ENCODE peak calls at places on chromosomes 12 and 14, in ten cellular contexts. One of them, this sample, is unnamed.

GRCh38 chr12:26642361-26642760 is 190.6 kb downstream of the ITPR2 start:
- DNase-seq in cardiac muscle cell: no peak
- DNase-seq in ovary: no peak
- DNase-seq in lower leg skin: no peak
- DNase-seq in A549: no peak
- DNase-seq in thoracic aorta: no peak
- DNase-seq in astrocyte of the cerebellum: no peak
- DNase-seq in psoas muscle: no peak
- DNase-seq in IMR-90: peak; percentile 39
- DNase-seq in tibial artery: no peak
- DNase-seq in this sample: no peak

GRCh38 chr12:29566441-29566840 is 69.0 kb upstream of the OVCH1 start:
- DNase-seq in cardiac muscle cell: no peak
- DNase-seq in ovary: no peak
- DNase-seq in lower leg skin: no peak
- DNase-seq in A549: no peak
- DNase-seq in thoracic aorta: no peak
- DNase-seq in astrocyte of the cerebellum: no peak
- DNase-seq in psoas muscle: no peak
- DNase-seq in IMR-90: peak; percentile 37
- DNase-seq in tibial artery: no peak
- DNase-seq in this sample: no peak

GRCh38 chr12:121748571-121749265 is 36.2 kb downstream of the TMEM120B start:
- DNase-seq in cardiac muscle cell: peak; percentile 61
- DNase-seq in ovary: peak; percentile 85
- DNase-seq in lower leg skin: no peak
- DNase-seq in A549: peak; percentile 85
- DNase-seq in thoracic aorta: no peak
- DNase-seq in astrocyte of the cerebellum: no peak
- DNase-seq in psoas muscle: peak; percentile 31
- DNase-seq in IMR-90: peak; percentile 96
- DNase-seq in tibial artery: no peak
- DNase-seq in this sample: peak; percentile 44

GRCh38 chr14:90624228-90624627 is 192.0 kb downstream of the TTC7B start:
- DNase-seq in cardiac muscle cell: no peak
- DNase-seq in ovary: no peak
- DNase-seq in lower leg skin: no peak
- DNase-seq in A549: no peak
- DNase-seq in thoracic aorta: no peak
- DNase-seq in astrocyte of the cerebellum: no peak
- DNase-seq in psoas muscle: peak; percentile 71
- DNase-seq in IMR-90: peak; percentile 62
- DNase-seq in tibial artery: peak; percentile 73
- DNase-seq in this sample: no peak

GRCh38 chr12:121388421-121388981 is 11.4 kb upstream of the RNF34 start:
- DNase-seq in cardiac muscle cell: no peak
- DNase-seq in ovary: no peak
- DNase-seq in lower leg skin: no peak
- DNase-seq in A549: no peak
- DNase-seq in thoracic aorta: no peak
- DNase-seq in astrocyte of the cerebellum: no peak
- DNase-seq in psoas muscle: no peak
- DNase-seq in IMR-90: peak; percentile 94
- DNase-seq in tibial artery: no peak
- DNase-seq in this sample: peak; percentile 42

GRCh38 chr14:76268013-76268376 is 107.9 kb upstream of the ESRRB start:
- DNase-seq in cardiac muscle cell: no peak
- DNase-seq in ovary: no peak
- DNase-seq in lower leg skin: no peak
- DNase-seq in A549: no peak
- DNase-seq in thoracic aorta: no peak
- DNase-seq in astrocyte of the cerebellum: no peak
- DNase-seq in psoas muscle: no peak
- DNase-seq in IMR-90: no peak
- DNase-seq in tibial artery: no peak
- DNase-seq in this sample: no peak

GRCh38 chr12:52645120-52645761 is 6.8 kb downstream of the KRT2 start:
- DNase-seq in cardiac muscle cell: no peak
- DNase-seq in ovary: no peak
- DNase-seq in lower leg skin: no peak
- DNase-seq in A549: no peak
- DNase-seq in thoracic aorta: no peak
- DNase-seq in astrocyte of the cerebellum: no peak
- DNase-seq in psoas muscle: no peak
- DNase-seq in IMR-90: no peak
- DNase-seq in tibial artery: peak; percentile 13
- DNase-seq in this sample: no peak

GRCh38 chr12:121175383-121176119 is 34.4 kb upstream of the P2RX4 start:
- DNase-seq in cardiac muscle cell: no peak
- DNase-seq in ovary: peak; percentile 74
- DNase-seq in lower leg skin: peak; percentile 25
- DNase-seq in A549: no peak
- DNase-seq in thoracic aorta: no peak
- DNase-seq in astrocyte of the cerebellum: no peak
- DNase-seq in psoas muscle: peak; percentile 35
- DNase-seq in IMR-90: no peak
- DNase-seq in tibial artery: peak; percentile 68
- DNase-seq in this sample: no peak

GRCh38 chr14:65704412-65704811 is 291.9 kb downstream of the FUT8 start:
- DNase-seq in cardiac muscle cell: no peak
- DNase-seq in ovary: no peak
- DNase-seq in lower leg skin: no peak
- DNase-seq in A549: no peak
- DNase-seq in thoracic aorta: no peak
- DNase-seq in astrocyte of the cerebellum: peak; percentile 33
- DNase-seq in psoas muscle: no peak
- DNase-seq in IMR-90: peak; percentile 75
- DNase-seq in tibial artery: no peak
- DNase-seq in this sample: no peak

GRCh38 chr14:73477618-73478266 is 13.0 kb upstream of the RIOX1 start:
- DNase-seq in cardiac muscle cell: no peak
- DNase-seq in ovary: no peak
- DNase-seq in lower leg skin: peak; percentile 46
- DNase-seq in A549: no peak
- DNase-seq in thoracic aorta: no peak
- DNase-seq in astrocyte of the cerebellum: no peak
- DNase-seq in psoas muscle: no peak
- DNase-seq in IMR-90: peak; percentile 76
- DNase-seq in tibial artery: no peak
- DNase-seq in this sample: no peak

GRCh38 chr14:105495101-105495989 is 4.3 kb downstream of the TEDC1 start:
- DNase-seq in cardiac muscle cell: no peak
- DNase-seq in ovary: no peak
- DNase-seq in lower leg skin: no peak
- DNase-seq in A549: no peak
- DNase-seq in thoracic aorta: no peak
- DNase-seq in astrocyte of the cerebellum: no peak
- DNase-seq in psoas muscle: peak; percentile 38
- DNase-seq in IMR-90: no peak
- DNase-seq in tibial artery: peak; percentile 69
- DNase-seq in this sample: no peak

GRCh38 chr12:49018282-49019119 is at the start of gene PRKAG1:
- DNase-seq in cardiac muscle cell: peak; percentile 97
- DNase-seq in ovary: peak; percentile 97
- DNase-seq in lower leg skin: peak; percentile 95
- DNase-seq in A549: peak; percentile 98
- DNase-seq in thoracic aorta: peak; percentile 83
- DNase-seq in astrocyte of the cerebellum: peak; percentile 94
- DNase-seq in psoas muscle: peak; percentile 96
- DNase-seq in IMR-90: peak; percentile 97
- DNase-seq in tibial artery: peak; percentile 98
- DNase-seq in this sample: peak; percentile 77

GRCh38 chr14:69749956-69750355 is 17.0 kb upstream of the SRSF5 start:
- DNase-seq in cardiac muscle cell: no peak
- DNase-seq in ovary: no peak
- DNase-seq in lower leg skin: no peak
- DNase-seq in A549: no peak
- DNase-seq in thoracic aorta: no peak
- DNase-seq in astrocyte of the cerebellum: no peak
- DNase-seq in psoas muscle: no peak
- DNase-seq in IMR-90: no peak
- DNase-seq in tibial artery: no peak
- DNase-seq in this sample: no peak

GRCh38 chr14:93619176-93619793 is 169.0 kb downstream of the PRIMA1 start:
- DNase-seq in cardiac muscle cell: peak; percentile 77
- DNase-seq in ovary: no peak
- DNase-seq in lower leg skin: no peak
- DNase-seq in A549: peak; percentile 33
- DNase-seq in thoracic aorta: no peak
- DNase-seq in astrocyte of the cerebellum: peak; percentile 36
- DNase-seq in psoas muscle: no peak
- DNase-seq in IMR-90: peak; percentile 50
- DNase-seq in tibial artery: no peak
- DNase-seq in this sample: no peak

GRCh38 chr12:56157201-56158028 is 744 bp upstream of the MYL6 start:
- DNase-seq in cardiac muscle cell: peak; percentile 84
- DNase-seq in ovary: peak; percentile 90
- DNase-seq in lower leg skin: peak; percentile 74
- DNase-seq in A549: peak; percentile 94
- DNase-seq in thoracic aorta: peak; percentile 45
- DNase-seq in astrocyte of the cerebellum: peak; percentile 57
- DNase-seq in psoas muscle: peak; percentile 77
- DNase-seq in IMR-90: peak; percentile 83
- DNase-seq in tibial artery: peak; percentile 90
- DNase-seq in this sample: peak; percentile 34

GRCh38 chr12:102118874-102119273 is 1.0 kb downstream of the NUP37 start:
- DNase-seq in cardiac muscle cell: no peak
- DNase-seq in ovary: no peak
- DNase-seq in lower leg skin: no peak
- DNase-seq in A549: no peak
- DNase-seq in thoracic aorta: no peak
- DNase-seq in astrocyte of the cerebellum: no peak
- DNase-seq in psoas muscle: no peak
- DNase-seq in IMR-90: peak; percentile 33
- DNase-seq in tibial artery: no peak
- DNase-seq in this sample: no peak

GRCh38 chr12:72271741-72272661 is at the start of gene TRHDE:
- DNase-seq in cardiac muscle cell: peak; percentile 63
- DNase-seq in ovary: peak; percentile 77
- DNase-seq in lower leg skin: peak; percentile 14
- DNase-seq in A549: no peak
- DNase-seq in thoracic aorta: no peak
- DNase-seq in astrocyte of the cerebellum: no peak
- DNase-seq in psoas muscle: no peak
- DNase-seq in IMR-90: peak; percentile 60
- DNase-seq in tibial artery: peak; percentile 70
- DNase-seq in this sample: no peak
- H3K4me3 ChIP-seq in cardiac muscle cell: peak within 1 kb of the TSS; percentile 44
- H3K4me3 ChIP-seq in ovary: peak within 1 kb of the TSS; percentile 60
- H3K4me3 ChIP-seq in lower leg skin: peak within 1 kb of the TSS; percentile 22
- H3K4me3 ChIP-seq in A549: peak within 1 kb of the TSS; percentile 49
- H3K4me3 ChIP-seq in thoracic aorta: peak within 1 kb of the TSS; percentile 82
- H3K4me3 ChIP-seq in astrocyte of the cerebellum: peak within 1 kb of the TSS; percentile 79
- H3K4me3 ChIP-seq in psoas muscle: peak within 1 kb of the TSS; percentile 71
- H3K4me3 ChIP-seq in IMR-90: peak within 1 kb of the TSS; percentile 92
- H3K4me3 ChIP-seq in tibial artery: peak within 1 kb of the TSS; percentile 54
- H3K4me3 ChIP-seq in this sample: peak within 1 kb of the TSS; percentile 93

GRCh38 chr12:111404362-111405148 is 1.2 kb upstream of the SH2B3 start:
- DNase-seq in cardiac muscle cell: no peak
- DNase-seq in ovary: no peak
- DNase-seq in lower leg skin: no peak
- DNase-seq in A549: no peak
- DNase-seq in thoracic aorta: no peak
- DNase-seq in astrocyte of the cerebellum: no peak
- DNase-seq in psoas muscle: no peak
- DNase-seq in IMR-90: no peak
- DNase-seq in tibial artery: peak; percentile 73
- DNase-seq in this sample: no peak
- H3K4me3 ChIP-seq in cardiac muscle cell: peak overlapping the region; percentile 62
- H3K4me3 ChIP-seq in ovary: peak overlapping the region; percentile 66
- H3K4me3 ChIP-seq in lower leg skin: no peak overlapping the region
- H3K4me3 ChIP-seq in A549: peak overlapping the region; percentile 63
- H3K4me3 ChIP-seq in thoracic aorta: peak overlapping the region; percentile 96
- H3K4me3 ChIP-seq in astrocyte of the cerebellum: peak overlapping the region; percentile 89
- H3K4me3 ChIP-seq in psoas muscle: peak overlapping the region; percentile 93
- H3K4me3 ChIP-seq in IMR-90: no peak overlapping the region
- H3K4me3 ChIP-seq in tibial artery: peak overlapping the region; percentile 93
- H3K4me3 ChIP-seq in this sample: peak overlapping the region; percentile 95

GRCh38 chr14:94671870-94672444 is 59.8 kb downstream of the SERPINA3 start:
- DNase-seq in cardiac muscle cell: peak; percentile 77
- DNase-seq in ovary: no peak
- DNase-seq in lower leg skin: no peak
- DNase-seq in A549: no peak
- DNase-seq in thoracic aorta: no peak
- DNase-seq in astrocyte of the cerebellum: no peak
- DNase-seq in psoas muscle: no peak
- DNase-seq in IMR-90: no peak
- DNase-seq in tibial artery: no peak
- DNase-seq in this sample: no peak
- H3K4me3 ChIP-seq in cardiac muscle cell: no peak overlapping the region
- H3K4me3 ChIP-seq in ovary: no peak overlapping the region
- H3K4me3 ChIP-seq in lower leg skin: no peak overlapping the region
- H3K4me3 ChIP-seq in A549: no peak overlapping the region
- H3K4me3 ChIP-seq in thoracic aorta: no peak overlapping the region
- H3K4me3 ChIP-seq in astrocyte of the cerebellum: no peak overlapping the region
- H3K4me3 ChIP-seq in psoas muscle: no peak overlapping the region
- H3K4me3 ChIP-seq in IMR-90: no peak overlapping the region
- H3K4me3 ChIP-seq in tibial artery: no peak overlapping the region
- H3K4me3 ChIP-seq in this sample: no peak overlapping the region

GRCh38 chr12:103444983-103445382 is 50.8 kb downstream of the C12orf42 start:
- DNase-seq in cardiac muscle cell: no peak
- DNase-seq in ovary: no peak
- DNase-seq in lower leg skin: no peak
- DNase-seq in A549: no peak
- DNase-seq in thoracic aorta: no peak
- DNase-seq in astrocyte of the cerebellum: no peak
- DNase-seq in psoas muscle: no peak
- DNase-seq in IMR-90: no peak
- DNase-seq in tibial artery: no peak
- DNase-seq in this sample: no peak

GRCh38 chr12:103441437-103442186 is 54.2 kb downstream of the C12orf42 start:
- DNase-seq in cardiac muscle cell: no peak
- DNase-seq in ovary: no peak
- DNase-seq in lower leg skin: no peak
- DNase-seq in A549: no peak
- DNase-seq in thoracic aorta: no peak
- DNase-seq in astrocyte of the cerebellum: no peak
- DNase-seq in psoas muscle: no peak
- DNase-seq in IMR-90: no peak
- DNase-seq in tibial artery: no peak
- DNase-seq in this sample: no peak

GRCh38 chr12:103442187-103442564 is 53.6 kb downstream of the C12orf42 start:
- DNase-seq in cardiac muscle cell: no peak
- DNase-seq in ovary: no peak
- DNase-seq in lower leg skin: no peak
- DNase-seq in A549: no peak
- DNase-seq in thoracic aorta: no peak
- DNase-seq in astrocyte of the cerebellum: no peak
- DNase-seq in psoas muscle: no peak
- DNase-seq in IMR-90: no peak
- DNase-seq in tibial artery: no peak
- DNase-seq in this sample: no peak

DNA sequence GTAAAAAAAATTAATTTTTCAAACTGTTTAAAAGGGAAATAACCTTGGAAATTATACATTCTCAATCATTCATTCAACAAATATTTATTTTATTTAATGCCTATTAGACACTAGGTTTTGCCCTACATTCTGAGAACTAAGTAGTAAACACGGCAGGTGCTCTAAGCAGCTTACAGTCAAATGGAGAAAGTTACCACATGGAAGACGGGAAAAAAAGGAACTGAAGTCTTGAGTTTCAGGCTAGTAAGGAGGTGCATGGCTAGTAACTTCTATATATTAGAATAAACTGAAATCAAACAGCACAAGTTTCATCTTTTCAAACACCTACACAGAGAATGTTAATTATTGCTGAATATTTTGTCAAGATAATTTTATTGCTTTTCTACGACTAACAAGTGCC is 52.9 kb downstream of the C12orf42 start:
- DNase-seq in cardiac muscle cell: no peak
- DNase-seq in ovary: no peak
- DNase-seq in lower leg skin: no peak
- DNase-seq in A549: no peak
- DNase-seq in thoracic aorta: no peak
- DNase-seq in astrocyte of the cerebellum: no peak
- DNase-seq in psoas muscle: no peak
- DNase-seq in IMR-90: no peak
- DNase-seq in tibial artery: no peak
- DNase-seq in this sample: no peak
- H3K4me3 ChIP-seq in cardiac muscle cell: no peak overlapping the region
- H3K4me3 ChIP-seq in ovary: no peak overlapping the region
- H3K4me3 ChIP-seq in lower leg skin: no peak overlapping the region
- H3K4me3 ChIP-seq in A549: no peak overlapping the region
- H3K4me3 ChIP-seq in thoracic aorta: no peak overlapping the region
- H3K4me3 ChIP-seq in astrocyte of the cerebellum: no peak overlapping the region
- H3K4me3 ChIP-seq in psoas muscle: no peak overlapping the region
- H3K4me3 ChIP-seq in IMR-90: no peak overlapping the region
- H3K4me3 ChIP-seq in tibial artery: no peak overlapping the region
- H3K4me3 ChIP-seq in this sample: no peak overlapping the region